ENCODE peak calls at places on chromosomes 5 and 9, in four cellular contexts. One of them, this sample, is unnamed.

GRCh38 chr5:167378894-167379723 is 912.3 kb upstream of the WWC1 start:
- DNase-seq in psoas muscle: no peak
- DNase-seq in adrenal gland: no peak
- DNase-seq in kidney: no peak
- DNase-seq in this sample: no peak

GRCh38 chr5:83507431-83507830 is 35.9 kb downstream of the VCAN start:
- DNase-seq in kidney: no peak
- DNase-seq in adrenal gland: no peak
- DNase-seq in psoas muscle: no peak
- DNase-seq in this sample: no peak

GRCh38 chr5:150589791-150590601 is 50.5 kb upstream of the SYNPO start:
- DNase-seq in psoas muscle: peak
- DNase-seq in adrenal gland: peak
- DNase-seq in kidney: peak
- DNase-seq in this sample: peak

GRCh38 chr5:79938468-79938867 is 52.6 kb downstream of the MTX3 start:
- DNase-seq in adrenal gland: no peak
- DNase-seq in psoas muscle: no peak
- DNase-seq in kidney: no peak
- DNase-seq in this sample: no peak

GRCh38 chr9:120066315-120066714 is 513.7 kb downstream of the CDK5RAP2 start:
- DNase-seq in adrenal gland: no peak
- DNase-seq in psoas muscle: no peak
- DNase-seq in kidney: no peak
- DNase-seq in this sample: peak

GRCh38 chr5:60510049-60510448 is 189.9 kb downstream of the DEPDC1B start:
- DNase-seq in psoas muscle: no peak
- DNase-seq in kidney: no peak
- DNase-seq in adrenal gland: no peak
- DNase-seq in this sample: no peak

GRCh38 chr5:123181394-123181801 is 92.4 kb downstream of the PRDM6 start:
- DNase-seq in kidney: no peak
- DNase-seq in psoas muscle: no peak
- DNase-seq in adrenal gland: no peak
- DNase-seq in this sample: no peak

GRCh38 chr9:135479469-135480052 is at the start of gene PPP1R26:
- DNase-seq in psoas muscle: no peak
- DNase-seq in adrenal gland: no peak
- DNase-seq in kidney: no peak
- DNase-seq in this sample: no peak

GRCh38 chr9:113886933-113887332 is 10.8 kb downstream of the ZNF618 start:
- DNase-seq in adrenal gland: no peak
- DNase-seq in psoas muscle: no peak
- DNase-seq in kidney: no peak
- DNase-seq in this sample: no peak

GRCh38 chr5:62143268-62144229 is 162.5 kb upstream of the KIF2A start:
- DNase-seq in psoas muscle: no peak
- DNase-seq in kidney: no peak
- DNase-seq in adrenal gland: no peak
- DNase-seq in this sample: peak

GRCh38 chr9:121122450-121123032 is 47.8 kb downstream of the CNTRL start:
- DNase-seq in psoas muscle: no peak
- DNase-seq in adrenal gland: no peak
- DNase-seq in kidney: no peak
- DNase-seq in this sample: no peak

GRCh38 chr5:9851458-9851857 is 221.3 kb upstream of the TAS2R1 start:
- DNase-seq in adrenal gland: no peak
- DNase-seq in kidney: no peak
- DNase-seq in psoas muscle: no peak
- DNase-seq in this sample: peak

DNA sequence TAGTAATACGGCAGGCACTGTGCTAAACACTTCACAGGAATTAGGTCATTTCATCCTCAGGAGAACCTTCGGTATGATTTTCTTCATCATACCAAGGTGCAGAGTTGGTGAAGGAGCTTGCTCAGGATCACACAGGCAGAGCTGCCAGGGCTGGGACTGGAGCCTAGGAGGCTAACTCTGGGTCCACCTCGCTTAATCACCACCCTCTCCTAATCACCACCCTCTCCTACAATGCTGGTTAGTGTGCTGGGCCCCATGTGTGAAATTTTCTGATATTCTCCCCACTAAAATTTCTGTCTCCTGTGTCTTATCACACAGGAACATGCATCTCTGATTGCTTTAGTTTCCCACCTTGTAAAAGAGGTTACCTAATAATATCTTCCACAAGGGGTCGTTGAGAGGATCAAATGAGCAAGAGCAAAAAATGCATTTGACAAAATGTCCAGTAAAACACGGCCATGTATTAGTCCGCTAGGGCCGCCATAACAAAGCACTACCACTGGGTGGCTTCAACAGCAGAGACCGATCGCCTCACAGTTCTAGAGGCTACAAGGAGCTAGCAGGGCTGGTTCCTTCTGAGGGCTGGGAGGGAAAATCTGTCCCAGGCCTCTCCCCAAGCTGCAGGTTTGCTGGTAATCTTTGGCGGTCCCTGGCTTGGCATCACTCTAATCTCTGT is 128.2 kb upstream of the NFIB start:
- DNase-seq in adrenal gland: no peak
- DNase-seq in kidney: no peak
- DNase-seq in psoas muscle: no peak
- DNase-seq in this sample: peak
- TF ChIP-seq CTCF in adrenal gland: no peak
- TF ChIP-seq CTCF in kidney: peak
- TF ChIP-seq CTCF in psoas muscle: no peak
- TF ChIP-seq CTCF in this sample: peak

GRCh38 chr5:125377151-125377550 is 630.7 kb upstream of the ZNF608 start:
- DNase-seq in kidney: no peak
- DNase-seq in psoas muscle: no peak
- DNase-seq in adrenal gland: no peak
- DNase-seq in this sample: no peak
- H3K4me3 ChIP-seq in kidney: no peak
- H3K4me3 ChIP-seq in psoas muscle: no peak
- H3K4me3 ChIP-seq in adrenal gland: no peak
- H3K4me3 ChIP-seq in this sample: no peak

DNA sequence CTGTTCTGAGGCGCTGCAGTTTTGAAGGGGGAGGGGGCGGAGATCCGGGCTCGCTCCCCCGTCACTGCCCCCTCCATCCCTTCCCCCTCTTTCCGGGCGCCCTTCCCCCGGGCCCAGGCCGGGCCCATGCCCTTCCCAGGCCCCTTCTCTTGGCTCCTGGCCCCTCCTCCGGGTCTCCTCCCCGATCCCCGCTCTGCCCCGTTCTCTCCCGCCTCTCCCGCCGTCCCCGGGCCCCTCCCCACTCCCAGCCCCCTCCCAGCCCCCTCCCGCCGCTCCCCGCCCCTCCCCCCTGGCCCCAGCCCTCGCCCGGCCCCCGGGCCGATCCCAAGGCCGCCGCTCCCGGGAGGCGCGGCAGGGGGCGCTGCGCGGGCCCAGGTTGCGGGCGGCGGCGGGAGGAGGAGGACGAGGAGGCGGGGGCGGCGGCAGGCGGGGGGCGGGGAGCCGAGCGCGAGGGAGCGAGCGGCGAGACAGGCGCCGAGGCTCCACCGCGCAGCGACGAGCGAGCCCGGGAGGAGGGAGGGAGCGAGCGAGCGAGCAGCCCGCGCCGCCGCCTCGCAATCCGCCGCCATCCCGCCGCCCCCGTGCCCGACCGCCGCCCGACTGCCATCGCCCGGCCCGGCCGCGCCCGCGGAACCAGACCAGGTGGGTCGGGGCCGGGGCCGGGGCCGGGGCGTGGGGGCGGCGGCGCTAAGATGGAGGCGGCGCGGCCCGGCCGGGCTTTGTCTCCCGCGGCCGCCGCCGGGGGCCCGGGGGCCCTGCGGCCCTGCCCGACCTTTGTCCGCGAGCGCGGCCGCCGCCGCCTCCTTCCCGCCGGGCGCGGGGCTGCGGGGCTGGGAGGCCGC is at the start of gene PRRC2B:
- DNase-seq in kidney: peak
- DNase-seq in adrenal gland: peak
- DNase-seq in psoas muscle: peak
- DNase-seq in this sample: peak
- TF ChIP-seq CTCF in kidney: peak
- TF ChIP-seq CTCF in adrenal gland: no peak
- TF ChIP-seq CTCF in psoas muscle: peak
- TF ChIP-seq CTCF in this sample: no peak

GRCh38 chr9:97940707-97941106 is 2.7 kb upstream of the HEMGN start:
- DNase-seq in psoas muscle: no peak
- DNase-seq in kidney: no peak
- DNase-seq in adrenal gland: no peak
- DNase-seq in this sample: no peak
- H3K4me3 ChIP-seq in psoas muscle: no peak
- H3K4me3 ChIP-seq in kidney: no peak
- H3K4me3 ChIP-seq in adrenal gland: no peak
- H3K4me3 ChIP-seq in this sample: no peak

GRCh38 chr5:163005949-163006348 is 431.4 kb upstream of the CCNG1 start:
- DNase-seq in adrenal gland: no peak
- DNase-seq in psoas muscle: no peak
- DNase-seq in kidney: no peak
- DNase-seq in this sample: no peak
- TF ChIP-seq CTCF in adrenal gland: no peak
- TF ChIP-seq CTCF in psoas muscle: no peak
- TF ChIP-seq CTCF in kidney: no peak
- TF ChIP-seq CTCF in this sample: no peak

GRCh38 chr9:124042168-124042775 is 30.7 kb downstream of the LHX2 start:
- DNase-seq in kidney: no peak
- DNase-seq in psoas muscle: no peak
- DNase-seq in adrenal gland: no peak
- DNase-seq in this sample: no peak

GRCh38 chr9:124041817-124042116 is 30.2 kb downstream of the LHX2 start:
- DNase-seq in kidney: no peak
- DNase-seq in psoas muscle: no peak
- DNase-seq in adrenal gland: no peak
- DNase-seq in this sample: no peak

GRCh38 chr9:124040186-124040920 is 28.8 kb downstream of the LHX2 start:
- DNase-seq in psoas muscle: no peak
- DNase-seq in adrenal gland: no peak
- DNase-seq in kidney: no peak
- DNase-seq in this sample: peak

GRCh38 chr9:124038790-124039633 is 27.4 kb downstream of the LHX2 start:
- DNase-seq in adrenal gland: no peak
- DNase-seq in psoas muscle: no peak
- DNase-seq in kidney: no peak
- DNase-seq in this sample: no peak

DNA sequence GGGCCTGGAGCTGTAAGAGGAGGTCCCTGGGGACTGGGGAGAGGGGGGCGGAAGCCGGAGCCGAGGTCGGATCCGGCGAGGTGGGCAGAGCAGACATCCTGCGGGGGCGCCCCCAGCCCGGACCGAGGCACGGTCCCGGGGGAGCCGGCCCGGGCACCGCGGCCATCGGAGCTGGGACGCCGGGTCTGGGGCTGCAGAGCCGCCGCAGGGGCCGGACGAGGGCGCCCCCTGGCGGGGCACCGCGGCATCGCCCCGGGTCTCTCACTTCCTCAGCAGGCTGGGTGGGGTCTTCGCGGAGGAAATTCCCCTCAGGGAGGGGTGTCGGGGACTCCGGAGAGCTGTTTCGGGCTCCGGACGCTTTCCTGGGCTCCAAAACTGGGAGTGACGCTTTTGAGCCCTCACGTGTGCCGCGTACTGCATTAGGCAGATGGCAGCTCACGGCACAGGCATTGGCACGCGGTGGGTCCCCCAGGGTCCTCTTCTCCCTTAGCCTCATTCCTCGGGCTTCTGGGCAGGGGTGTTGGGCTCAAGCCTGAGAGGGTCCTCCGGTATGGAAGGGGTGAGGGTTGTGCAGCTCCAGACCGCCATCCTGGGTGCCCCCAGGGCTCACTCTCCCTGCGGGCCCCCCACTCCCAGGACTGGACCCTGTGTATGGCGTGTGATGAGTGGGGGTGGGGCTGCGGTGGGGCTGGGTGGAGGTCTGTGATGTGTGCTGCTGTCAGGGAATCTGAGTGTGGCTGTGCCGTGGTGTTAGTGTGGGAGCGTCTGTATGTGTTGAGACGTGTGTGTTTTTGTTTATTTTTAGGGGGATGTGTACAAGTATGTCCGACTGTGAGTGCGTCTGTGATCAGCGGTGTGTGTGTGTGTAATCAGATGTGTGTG is 29.6 kb downstream of the LHX2 start:
- DNase-seq in kidney: no peak
- DNase-seq in adrenal gland: peak
- DNase-seq in psoas muscle: peak
- DNase-seq in this sample: no peak
- H3K4me3 ChIP-seq in kidney: peak
- H3K4me3 ChIP-seq in adrenal gland: no peak
- H3K4me3 ChIP-seq in psoas muscle: peak
- H3K4me3 ChIP-seq in this sample: peak

GRCh38 chr5:158720316-158720715 is 379.4 kb downstream of the EBF1 start:
- DNase-seq in psoas muscle: no peak
- DNase-seq in adrenal gland: no peak
- DNase-seq in kidney: no peak
- DNase-seq in this sample: peak

GRCh38 chr5:158727771-158728311 is 371.9 kb downstream of the EBF1 start:
- DNase-seq in adrenal gland: peak
- DNase-seq in psoas muscle: peak
- DNase-seq in kidney: peak
- DNase-seq in this sample: peak

GRCh38 chr5:158727108-158727507 is 372.6 kb downstream of the EBF1 start:
- DNase-seq in kidney: no peak
- DNase-seq in adrenal gland: no peak
- DNase-seq in psoas muscle: peak
- DNase-seq in this sample: no peak

GRCh38 chr5:158722940-158723339 is 376.8 kb downstream of the EBF1 start:
- DNase-seq in adrenal gland: no peak
- DNase-seq in kidney: no peak
- DNase-seq in psoas muscle: no peak
- DNase-seq in this sample: no peak

GRCh38 chr5:158725223-158725825 is 374.4 kb downstream of the EBF1 start:
- DNase-seq in psoas muscle: no peak
- DNase-seq in adrenal gland: no peak
- DNase-seq in kidney: no peak
- DNase-seq in this sample: peak
- TF ChIP-seq CTCF in psoas muscle: no peak
- TF ChIP-seq CTCF in adrenal gland: no peak
- TF ChIP-seq CTCF in kidney: no peak
- TF ChIP-seq CTCF in this sample: peak

GRCh38 chr5:56589486-56589870 is 225.9 kb upstream of the MAP3K1 start:
- DNase-seq in psoas muscle: no peak
- DNase-seq in adrenal gland: no peak
- DNase-seq in kidney: no peak
- DNase-seq in this sample: no peak
- H3K4me3 ChIP-seq in psoas muscle: no peak
- H3K4me3 ChIP-seq in adrenal gland: no peak
- H3K4me3 ChIP-seq in kidney: no peak
- H3K4me3 ChIP-seq in this sample: no peak

GRCh38 chr5:180848878-180849277 is 12.2 kb downstream of the ZFP62 start:
- DNase-seq in kidney: no peak
- DNase-seq in adrenal gland: no peak
- DNase-seq in psoas muscle: no peak
- DNase-seq in this sample: no peak
- TF ChIP-seq CTCF in kidney: no peak
- TF ChIP-seq CTCF in adrenal gland: no peak
- TF ChIP-seq CTCF in psoas muscle: no peak
- TF ChIP-seq CTCF in this sample: no peak

GRCh38 chr5:145938699-145939531 is 2.5 kb downstream of the SH3RF2 start:
- DNase-seq in adrenal gland: no peak
- DNase-seq in psoas muscle: no peak
- DNase-seq in kidney: no peak
- DNase-seq in this sample: no peak
- H3K4me3 ChIP-seq in adrenal gland: no peak
- H3K4me3 ChIP-seq in psoas muscle: peak
- H3K4me3 ChIP-seq in kidney: no peak
- H3K4me3 ChIP-seq in this sample: no peak

This sample was measured in AG10803.